ENCODE peak calls at places on chromosomes 2 and 18, in six cellular contexts. One of them, this sample, is unnamed. For H3K27me3, the result is how much of the 10 kb centered on the place peaks cover.

GRCh38 chr2:231597627-231598026 is 5.0 kb downstream of the TEX44 start:
- DNase-seq in right lobe of liver: no peak
- DNase-seq in PC-9: no peak
- DNase-seq in IMR-90: no peak
- DNase-seq in cardiac muscle cell: no peak
- DNase-seq in neural progenitor cell: no peak
- DNase-seq in this sample: no peak

GRCh38 chr18:13456736-13457271 is 238.2 kb downstream of the LDLRAD4 start:
- DNase-seq in right lobe of liver: peak
- DNase-seq in PC-9: no peak
- DNase-seq in IMR-90: no peak
- DNase-seq in cardiac muscle cell: no peak
- DNase-seq in neural progenitor cell: no peak
- DNase-seq in this sample: no peak

GRCh38 chr2:12948231-12948962 is 231.7 kb downstream of the TRIB2 start:
- DNase-seq in cardiac muscle cell: peak
- DNase-seq in IMR-90: peak
- DNase-seq in neural progenitor cell: no peak
- DNase-seq in right lobe of liver: no peak
- DNase-seq in PC-9: no peak
- DNase-seq in this sample: no peak

GRCh38 chr2:10305254-10305635 is 2.5 kb downstream of the HPCAL1 start:
- DNase-seq in neural progenitor cell: no peak
- DNase-seq in right lobe of liver: no peak
- DNase-seq in PC-9: peak
- DNase-seq in cardiac muscle cell: no peak
- DNase-seq in IMR-90: no peak
- DNase-seq in this sample: no peak

GRCh38 chr2:73063909-73064875 is 7.3 kb downstream of the SFXN5 start:
- DNase-seq in cardiac muscle cell: peak
- DNase-seq in neural progenitor cell: no peak
- DNase-seq in PC-9: peak
- DNase-seq in IMR-90: peak
- DNase-seq in right lobe of liver: no peak
- DNase-seq in this sample: no peak

GRCh38 chr2:176504431-176504830 is 235.2 kb downstream of the MTX2 start:
- DNase-seq in right lobe of liver: no peak
- DNase-seq in cardiac muscle cell: no peak
- DNase-seq in PC-9: no peak
- DNase-seq in neural progenitor cell: no peak
- DNase-seq in IMR-90: no peak
- DNase-seq in this sample: no peak

GRCh38 chr2:200483729-200484198 is 26.1 kb downstream of the KCTD18 start:
- DNase-seq in PC-9: peak
- DNase-seq in neural progenitor cell: peak
- DNase-seq in right lobe of liver: no peak
- DNase-seq in cardiac muscle cell: peak
- DNase-seq in IMR-90: peak
- DNase-seq in this sample: no peak

GRCh38 chr18:78935406-78935805 is 44.2 kb upstream of the SALL3 start:
- DNase-seq in PC-9: no peak
- DNase-seq in cardiac muscle cell: no peak
- DNase-seq in neural progenitor cell: no peak
- DNase-seq in IMR-90: no peak
- DNase-seq in right lobe of liver: peak
- DNase-seq in this sample: no peak

GRCh38 chr2:239202836-239203235 is 198.0 kb downstream of the HDAC4 start:
- DNase-seq in IMR-90: no peak
- DNase-seq in PC-9: no peak
- DNase-seq in neural progenitor cell: no peak
- DNase-seq in right lobe of liver: no peak
- DNase-seq in cardiac muscle cell: no peak
- DNase-seq in this sample: no peak

GRCh38 chr2:195411219-195411687 is 245.8 kb upstream of the SLC39A10 start:
- DNase-seq in PC-9: peak
- DNase-seq in cardiac muscle cell: peak
- DNase-seq in right lobe of liver: no peak
- DNase-seq in IMR-90: peak
- DNase-seq in neural progenitor cell: no peak
- DNase-seq in this sample: no peak

GRCh38 chr18:28189400-28190239 is 12.7 kb upstream of the CDH2 start:
- DNase-seq in IMR-90: peak
- DNase-seq in neural progenitor cell: peak
- DNase-seq in cardiac muscle cell: peak
- DNase-seq in PC-9: no peak
- DNase-seq in right lobe of liver: peak
- DNase-seq in this sample: no peak

GRCh38 chr2:112818094-112818902 is 18.3 kb downstream of the IL1B start:
- DNase-seq in neural progenitor cell: no peak
- DNase-seq in PC-9: no peak
- DNase-seq in IMR-90: no peak
- DNase-seq in cardiac muscle cell: peak
- DNase-seq in right lobe of liver: peak
- DNase-seq in this sample: no peak

GRCh38 chr2:200376422-200377142 is 70.1 kb downstream of the SPATS2L start:
- DNase-seq in neural progenitor cell: no peak
- DNase-seq in right lobe of liver: no peak
- DNase-seq in PC-9: peak
- DNase-seq in IMR-90: no peak
- DNase-seq in cardiac muscle cell: no peak
- DNase-seq in this sample: no peak

DNA sequence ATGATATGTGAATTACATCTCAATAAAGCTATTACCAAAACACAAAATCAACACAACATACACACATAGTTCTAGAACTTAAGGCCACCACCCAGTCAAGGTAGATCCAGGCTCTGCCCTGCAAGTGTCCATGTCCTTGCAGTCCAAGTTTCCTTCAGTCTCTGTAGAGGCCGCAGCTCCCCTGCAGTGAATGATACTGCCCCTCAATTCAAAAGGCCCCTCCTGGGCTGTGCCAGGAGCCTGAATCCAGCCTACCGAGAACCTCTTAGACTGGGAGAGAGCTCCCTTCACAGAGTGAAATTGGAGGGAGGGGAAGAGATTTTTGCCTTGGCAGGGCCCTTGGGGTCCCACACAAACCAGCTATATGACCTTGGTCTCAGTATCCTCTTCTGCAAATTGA is 42.5 kb upstream of the ATP6V1B1 start:
- DNase-seq in PC-9: no peak
- DNase-seq in IMR-90: no peak
- DNase-seq in right lobe of liver: no peak
- DNase-seq in neural progenitor cell: no peak
- DNase-seq in cardiac muscle cell: no peak
- DNase-seq in this sample: no peak
- H3K27me3 ChIP-seq in PC-9: half or more
- H3K27me3 ChIP-seq in IMR-90: half or more
- H3K27me3 ChIP-seq in right lobe of liver: under half
- H3K27me3 ChIP-seq in neural progenitor cell: half or more
- H3K27me3 ChIP-seq in cardiac muscle cell: half or more
- H3K27me3 ChIP-seq in this sample: under half

GRCh38 chr2:1854747-1855146 is 110.4 kb upstream of the PXDN start:
- DNase-seq in right lobe of liver: no peak
- DNase-seq in neural progenitor cell: peak
- DNase-seq in cardiac muscle cell: peak
- DNase-seq in PC-9: no peak
- DNase-seq in IMR-90: peak
- DNase-seq in this sample: no peak
- H3K4me3 ChIP-seq in right lobe of liver: no peak
- H3K4me3 ChIP-seq in neural progenitor cell: peak
- H3K4me3 ChIP-seq in cardiac muscle cell: peak
- H3K4me3 ChIP-seq in PC-9: no peak
- H3K4me3 ChIP-seq in IMR-90: no peak
- H3K4me3 ChIP-seq in this sample: no peak

GRCh38 chr2:23617167-23617787 is 232.3 kb downstream of the KLHL29 start:
- DNase-seq in IMR-90: peak
- DNase-seq in PC-9: no peak
- DNase-seq in right lobe of liver: no peak
- DNase-seq in neural progenitor cell: no peak
- DNase-seq in cardiac muscle cell: peak
- DNase-seq in this sample: peak
- TF ChIP-seq CTCF in IMR-90: peak
- TF ChIP-seq CTCF in PC-9: no peak
- TF ChIP-seq CTCF in right lobe of liver: no peak
- TF ChIP-seq CTCF in neural progenitor cell: no peak
- TF ChIP-seq CTCF in cardiac muscle cell: peak
- TF ChIP-seq CTCF in this sample: no peak

DNA sequence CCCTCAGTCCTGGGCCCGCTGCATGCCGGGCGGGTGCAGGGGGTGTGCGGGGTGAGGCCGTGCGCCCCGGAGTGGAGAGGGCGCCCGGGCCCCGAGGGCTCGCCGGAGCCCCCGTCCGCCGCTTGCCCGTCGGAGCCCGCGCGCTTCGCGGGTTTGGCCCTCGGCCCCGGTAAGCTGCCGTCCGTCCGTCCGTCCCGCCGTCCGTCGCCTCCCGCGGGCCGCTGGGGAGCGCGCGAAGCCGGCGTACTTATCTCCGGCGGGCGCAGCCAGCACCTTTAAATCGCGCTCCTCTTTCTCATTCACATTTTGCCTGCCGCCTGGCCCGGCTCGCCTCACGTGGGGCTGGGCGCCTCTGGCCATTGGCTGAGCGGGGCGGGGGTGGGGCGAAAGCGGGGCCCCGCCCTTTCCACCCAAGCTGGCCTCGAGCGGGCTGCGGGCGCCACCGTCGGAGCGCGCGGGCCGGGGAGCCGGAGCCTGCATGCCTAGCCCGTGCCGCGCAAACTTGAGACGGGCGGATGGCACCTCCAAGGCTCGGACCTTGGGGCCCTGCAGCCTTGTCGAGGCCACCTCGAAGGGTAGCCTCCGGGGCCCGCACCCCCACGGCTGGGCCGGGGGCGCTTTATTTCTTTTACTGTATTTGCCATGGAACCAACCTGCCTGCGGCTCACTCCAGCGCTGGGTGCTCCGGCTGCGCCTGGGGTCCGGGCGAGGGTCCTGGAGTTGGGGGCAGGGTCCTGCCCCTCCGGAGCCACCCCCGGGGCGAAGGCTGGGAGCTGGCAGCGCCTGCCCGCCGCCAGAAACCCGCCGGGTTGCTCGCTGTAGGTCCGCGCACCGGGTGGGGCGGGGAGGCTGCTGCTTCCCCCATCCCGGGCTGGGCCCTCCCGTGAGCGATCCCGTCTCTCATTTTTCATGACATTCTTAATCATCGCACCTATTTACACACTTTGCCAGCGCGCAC is at the start of gene GBX2:
- DNase-seq in IMR-90: peak
- DNase-seq in right lobe of liver: no peak
- DNase-seq in cardiac muscle cell: peak
- DNase-seq in PC-9: no peak
- DNase-seq in neural progenitor cell: peak
- DNase-seq in this sample: no peak
- H3K27me3 ChIP-seq in IMR-90: half or more
- H3K27me3 ChIP-seq in right lobe of liver: under half
- H3K27me3 ChIP-seq in cardiac muscle cell: half or more
- H3K27me3 ChIP-seq in PC-9: under half
- H3K27me3 ChIP-seq in neural progenitor cell: half or more
- H3K27me3 ChIP-seq in this sample: half or more

This sample was measured in vagina.